ENCODE peak calls at places on chromosomes 2 and 18, in ten cellular contexts. K is Calu3, H is progenitor cell of endocrine pancreas, D is GM20000, O is A549, E is MCF 10A, R is cardiac fibroblast, P is HFFc6, U is Peyer's patch, J is IMR-90. F is an unnamed sample.

GRCh38 chr2:68169308-68169707 is 11.6 kb downstream of the PNO1 start:
- DNase-seq in K (no peak), P (no peak), E (no peak), D (no peak), U (no peak), J (no peak), R (no peak), O (peak), H (no peak), F (no peak)

GRCh38 chr2:30481323-30481800 is 34.3 kb downstream of the LCLAT1 start:
- DNase-seq in J (no peak), O (no peak), D (no peak), P (no peak), U (peak), R (no peak), K (peak), E (no peak), H (no peak), F (no peak)

GRCh38 chr2:43609304-43609883 is 13.6 kb upstream of the THADA start:
- DNase-seq in D (peak), O (peak), R (peak), U (peak), E (peak), H (peak), P (peak), K (peak), J (peak), F (peak)

GRCh38 chr2:152025678-152026287 is 73.1 kb downstream of the CACNB4 start:
- DNase-seq in H (peak), D (peak), P (peak), E (peak), J (peak), R (peak), U (peak), O (peak), K (peak), F (peak)

GRCh38 chr18:23178661-23179081 is 43.4 kb downstream of the CABLES1 start:
- DNase-seq in P (no peak), O (no peak), K (no peak), R (no peak), H (no peak), U (no peak), E (no peak), J (no peak), D (no peak), F (no peak)

GRCh38 chr2:55439101-55439397 is 19.4 kb upstream of the CCDC88A start:
- DNase-seq in K (no peak), U (no peak), J (no peak), D (no peak), O (no peak), P (no peak), R (no peak), H (no peak), E (no peak), F (no peak)

GRCh38 chr2:216791303-216791702 is 68.6 kb downstream of the TNP1 start:
- DNase-seq in P (no peak), H (no peak), U (no peak), O (no peak), E (no peak), D (no peak), K (no peak), R (no peak), J (no peak), F (no peak)

GRCh38 chr2:41033127-41033526 is 581.2 kb upstream of the SLC8A1 start:
- DNase-seq in H (no peak), R (no peak), E (no peak), P (no peak), J (no peak), D (no peak), U (no peak), O (no peak), K (no peak), F (no peak)

GRCh38 chr2:242075683-242076082 is 206.2 kb downstream of the RTP5 start:
- DNase-seq in R (peak), J (no peak), K (peak), D (no peak), H (no peak), E (peak), O (peak), P (no peak), U (peak), F (no peak)

GRCh38 chr2:109332880-109333279 is 203.9 kb downstream of the SH3RF3 start:
- DNase-seq in R (no peak), K (no peak), H (no peak), O (no peak), J (no peak), E (no peak), D (no peak), U (peak), P (no peak), F (no peak)

GRCh38 chr2:159076233-159076632 is 107.8 kb downstream of the TANC1 start:
- DNase-seq in H (no peak), P (peak), E (peak), O (no peak), R (peak), U (no peak), K (no peak), J (peak), D (no peak), F (no peak)

GRCh38 chr2:61272421-61273070 is 110.6 kb downstream of the C2orf74 start:
- DNase-seq in H (no peak), R (no peak), K (no peak), J (peak), E (no peak), U (no peak), O (no peak), P (peak), D (no peak), F (no peak)

GRCh38 chr18:29060349-29060748 is 883.4 kb upstream of the CDH2 start:
- DNase-seq in E (no peak), H (no peak), J (no peak), R (no peak), P (no peak), U (no peak), O (no peak), D (no peak), K (no peak), F (no peak)

GRCh38 chr18:34787931-34788532 is 77.9 kb downstream of the DTNA start:
- DNase-seq in P (peak), D (peak), H (no peak), K (peak), U (peak), R (peak), E (peak), J (peak), O (peak), F (no peak)

GRCh38 chr2:23663730-23664005 is 263.3 kb downstream of the ATAD2B start:
- DNase-seq in E (no peak), K (no peak), H (no peak), O (no peak), J (no peak), R (no peak), U (no peak), D (no peak), P (no peak), F (no peak)

GRCh38 chr2:18067980-18068379 is 189.5 kb downstream of the KCNS3 start:
- DNase-seq in H (no peak), J (no peak), E (no peak), D (no peak), U (no peak), K (no peak), P (no peak), O (no peak), R (no peak), F (no peak)

GRCh38 chr18:8963876-8964275 is 138.6 kb upstream of the NDUFV2 start:
- DNase-seq in D (no peak), E (no peak), R (no peak), J (no peak), K (no peak), H (no peak), P (no peak), U (no peak), O (no peak), F (no peak)

GRCh38 chr2:237695201-237695780 is 67.9 kb downstream of the LRRFIP1 start:
- DNase-seq in J (peak), E (peak), R (peak), H (no peak), D (no peak), O (peak), P (peak), K (no peak), U (peak), F (no peak)

GRCh38 chr2:177852389-177852788 is 220.2 kb downstream of the PDE11A start:
- DNase-seq in E (no peak), U (no peak), R (no peak), K (no peak), H (no peak), D (no peak), P (no peak), J (no peak), O (no peak), F (no peak)

GRCh38 chr2:152594022-152594712 is 123.1 kb downstream of the PRPF40A start:
- DNase-seq in U (peak), J (no peak), P (no peak), E (no peak), K (no peak), R (no peak), H (no peak), D (peak), O (no peak), F (peak)

GRCh38 chr18:23141022-23141999 is 6.0 kb downstream of the CABLES1 start:
- DNase-seq in K (peak), R (peak), P (no peak), D (no peak), E (no peak), H (no peak), O (no peak), U (peak), J (no peak), F (no peak)

GRCh38 chr18:58996131-58996632 is 131.5 kb downstream of the ZNF532 start:
- DNase-seq in E (peak), U (no peak), J (peak), P (peak), D (no peak), O (peak), K (no peak), R (peak), H (no peak), F (no peak)

GRCh38 chr2:98730053-98730850 is 680 bp downstream of the MGAT4A start:
- DNase-seq in E (peak), K (peak), D (no peak), P (no peak), O (peak), J (no peak), R (no peak), U (peak), H (peak), F (peak)

GRCh38 chr2:1986598-1986997 is 242.3 kb upstream of the PXDN start:
- DNase-seq in U (no peak), P (no peak), K (no peak), D (no peak), J (no peak), O (no peak), R (no peak), H (no peak), E (no peak), F (no peak)

DNA sequence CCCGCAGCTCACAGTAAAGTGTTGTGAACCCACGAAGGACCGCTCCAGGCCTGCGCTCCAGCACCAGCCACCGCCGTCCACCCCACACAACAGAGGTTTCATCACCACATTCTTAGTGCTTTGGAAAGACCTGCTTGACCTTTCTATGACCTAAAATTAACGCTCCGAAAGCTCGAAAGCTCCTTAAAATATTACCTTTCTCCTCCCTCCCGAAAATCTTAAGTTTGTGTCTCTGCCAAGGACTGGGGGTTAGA is 149.2 kb downstream of the TWIST2 start:
- DNase-seq in J (no peak), P (no peak), D (no peak), K (no peak), O (no peak), U (no peak), E (no peak), R (no peak), H (no peak), F (no peak)
- TF ChIP-seq CTCF in J (no peak), P (no peak), D (no peak), K (no peak), O (no peak), U (no peak), E (no peak), R (no peak), H (no peak), F (no peak)

GRCh38 chr2:231800493-231801091 is 14.3 kb downstream of the COPS7B start:
- DNase-seq in P (peak), O (peak), D (peak), R (peak), E (peak), U (peak), K (peak), J (peak), H (peak), F (no peak)
- TF ChIP-seq CTCF in P (peak), O (peak), D (peak), R (peak), E (peak), U (peak), K (peak), J (peak), H (peak), F (peak)

DNA sequence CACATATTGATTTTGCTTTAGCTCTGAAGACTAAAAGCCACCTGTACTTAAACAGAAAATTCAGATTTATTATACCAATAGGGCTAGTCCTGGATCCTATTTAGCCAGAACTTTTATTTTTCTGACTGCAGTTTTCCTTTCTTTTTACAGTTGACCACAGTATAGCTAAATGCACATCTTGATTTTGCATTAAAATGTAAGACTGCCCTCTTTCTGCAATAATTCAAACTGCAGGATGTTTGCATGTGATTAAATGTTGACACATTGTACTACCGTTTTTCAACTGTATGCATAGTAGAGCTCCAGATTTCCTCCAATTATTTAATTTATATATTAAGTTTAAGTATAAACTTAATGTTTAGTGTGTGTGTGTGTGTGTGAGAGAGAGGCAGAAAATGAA is 1262.9 kb downstream of the SUCLG1 start:
- DNase-seq in J (peak), D (no peak), R (peak), K (no peak), U (no peak), P (peak), H (no peak), E (peak), O (peak), F (no peak)
- TF ChIP-seq CTCF in J (peak), D (peak), R (peak), K (no peak), U (peak), P (peak), H (peak), E (peak), O (no peak), F (no peak)

DNA sequence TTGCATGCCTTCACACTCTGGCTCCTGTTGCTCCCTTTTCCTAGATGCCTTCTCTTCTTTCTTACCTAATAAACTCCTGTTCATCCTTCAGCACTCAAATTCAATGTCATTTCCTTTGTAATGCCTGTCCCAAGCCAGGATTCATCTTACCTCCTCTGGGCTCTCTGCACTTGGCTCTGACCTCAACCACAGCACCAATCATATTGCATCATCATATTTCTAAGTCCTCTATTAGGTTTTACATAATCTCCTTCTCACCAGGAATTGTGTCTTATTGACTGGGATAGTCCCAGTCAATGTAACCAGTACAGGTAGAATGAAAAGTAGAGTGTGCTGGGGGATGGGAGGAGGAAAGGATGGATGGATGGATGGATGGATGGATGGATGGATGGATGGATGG is 187.1 kb downstream of the NRP2 start:
- DNase-seq in D (no peak), K (no peak), E (no peak), O (no peak), R (no peak), J (no peak), P (no peak), U (no peak), H (no peak), F (no peak)
- TF ChIP-seq CTCF in D (no peak), K (no peak), E (no peak), O (no peak), R (no peak), J (no peak), P (no peak), U (no peak), H (no peak), F (no peak)

F was measured in CD14-positive monocyte.